ENCODE peak calls at places on chromosome 22, in nine cellular contexts. F is ovary, K is skeletal muscle cell, V is kidney, T is SK-N-SH, M is heart right ventricle, R is colonic mucosa, U is LNCaP clone FGC, H is fibroblast of lung. W is an unnamed sample.

GRCh38 chr22:37483050-37483449 is 3.1 kb downstream of the MFNG start:
- DNase-seq in V (no peak), U (no peak), F (no peak), R (no peak), T (no peak), K (no peak), M (no peak), H (no peak), W (no peak)

GRCh38 chr22:27116295-27116694 is 458.9 kb downstream of the MIAT start:
- DNase-seq in K (no peak), F (no peak), U (peak; percentile 40), H (peak; percentile 54), R (no peak), V (no peak), M (no peak), T (no peak), W (no peak)

GRCh38 chr22:29344137-29344536 is 28.6 kb upstream of the RASL10A start:
- DNase-seq in F (no peak), T (peak; percentile 76), U (peak; percentile 90), V (no peak), H (peak; percentile 99), K (peak; percentile 62), M (peak; percentile 68), R (no peak), W (peak; percentile 64)

GRCh38 chr22:36246718-36247117 is 6.2 kb upstream of the APOL1 start:
- DNase-seq in K (no peak), V (no peak), M (no peak), H (no peak), U (no peak), T (no peak), R (no peak), F (no peak), W (no peak)

GRCh38 chr22:22213231-22213630 is 31.4 kb upstream of the VPREB1 start:
- DNase-seq in T (no peak), V (no peak), M (no peak), H (no peak), F (no peak), K (no peak), U (no peak), R (no peak), W (peak; percentile 10)

GRCh38 chr22:19122752-19123492 is 710 bp upstream of the DGCR2 start:
- DNase-seq in U (no peak), M (no peak), T (peak; percentile 63), V (no peak), K (no peak), H (peak; percentile 17), F (no peak), R (no peak), W (peak; percentile 19)

GRCh38 chr22:20035375-20036084 is 14.6 kb downstream of the TANGO2 start:
- DNase-seq in H (no peak), V (no peak), F (no peak), R (no peak), T (no peak), M (no peak), K (no peak), U (no peak), W (peak; percentile 41)

GRCh38 chr22:32839776-32840571 is 38.5 kb downstream of the TIMP3 start:
- DNase-seq in M (no peak), F (peak; percentile 60), V (no peak), T (peak; percentile 33), H (peak; percentile 91), U (no peak), K (no peak), R (no peak), W (no peak)

GRCh38 chr22:36737776-36738175 is 34.2 kb upstream of the CACNG2 start:
- DNase-seq in R (peak; percentile 81), K (no peak), H (no peak), F (no peak), U (no peak), M (peak; percentile 35), T (no peak), V (no peak), W (no peak)

GRCh38 chr22:41398921-41399320 is 17.2 kb downstream of the TEF start:
- DNase-seq in T (no peak), V (no peak), R (no peak), K (no peak), U (no peak), M (no peak), F (no peak), H (no peak), W (no peak)
- H3K4me3 ChIP-seq in T (no peak overlapping the region), V (no peak overlapping the region), R (no peak overlapping the region), K (no peak overlapping the region), U (no peak overlapping the region), M (no peak overlapping the region), F (no peak overlapping the region), H (no peak overlapping the region), W (no peak overlapping the region)

GRCh38 chr22:47423266-47423665 is 660.8 kb downstream of the TBC1D22A start:
- DNase-seq in R (no peak), H (no peak), M (no peak), F (no peak), K (no peak), T (no peak), U (no peak), V (no peak), W (no peak)

GRCh38 chr22:47423861-47424820 is 661.7 kb downstream of the TBC1D22A start:
- DNase-seq in H (no peak), U (no peak), M (no peak), V (no peak), K (no peak), R (no peak), F (no peak), T (no peak), W (no peak)

GRCh38 chr22:47420211-47420610 is 657.8 kb downstream of the TBC1D22A start:
- DNase-seq in M (no peak), U (no peak), R (no peak), V (no peak), F (no peak), K (no peak), H (no peak), T (no peak), W (no peak)

GRCh38 chr22:47422736-47423135 is 660.3 kb downstream of the TBC1D22A start:
- DNase-seq in V (no peak), U (no peak), K (no peak), F (no peak), H (no peak), T (no peak), M (no peak), R (no peak), W (no peak)

DNA sequence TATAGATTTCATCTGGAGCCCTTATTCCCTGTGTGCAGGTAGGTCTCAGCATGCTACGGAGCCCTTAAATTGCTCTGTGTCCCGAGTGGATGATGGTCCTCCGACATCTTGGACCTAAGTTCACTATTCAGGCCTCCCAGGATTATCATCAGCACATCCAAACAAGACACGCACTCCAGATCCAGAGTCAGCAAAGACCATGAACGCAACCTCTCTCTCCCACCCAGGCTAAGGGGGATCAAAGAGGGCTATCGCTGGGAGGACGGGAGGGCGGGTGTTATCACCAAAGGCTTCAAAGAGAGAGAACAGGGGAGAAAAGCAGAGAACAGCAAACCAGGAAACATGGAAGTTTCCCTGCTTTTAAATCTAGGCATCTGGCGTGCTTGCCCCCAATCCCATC is 659.4 kb downstream of the TBC1D22A start:
- DNase-seq in K (no peak), V (no peak), R (no peak), M (no peak), U (no peak), T (no peak), F (no peak), H (no peak), W (no peak)
- H3K4me3 ChIP-seq in K (no peak overlapping the region), V (no peak overlapping the region), R (no peak overlapping the region), M (no peak overlapping the region), U (no peak overlapping the region), T (no peak overlapping the region), F (no peak overlapping the region), H (no peak overlapping the region), W (no peak overlapping the region)

GRCh38 chr22:47674600-47674999 is 912.1 kb downstream of the TBC1D22A start:
- DNase-seq in V (no peak), U (no peak), K (no peak), T (no peak), F (no peak), R (no peak), M (no peak), H (no peak), W (no peak)

GRCh38 chr22:47678048-47678447 is 915.6 kb downstream of the TBC1D22A start:
- DNase-seq in U (no peak), F (no peak), K (no peak), H (no peak), M (no peak), V (no peak), T (no peak), R (no peak), W (no peak)

GRCh38 chr22:47681766-47682165 is 919.3 kb downstream of the TBC1D22A start:
- DNase-seq in K (no peak), T (no peak), U (no peak), F (no peak), H (no peak), V (no peak), R (no peak), M (no peak), W (no peak)

GRCh38 chr22:47676685-47677084 is 914.2 kb downstream of the TBC1D22A start:
- DNase-seq in V (no peak), T (no peak), K (no peak), U (no peak), F (no peak), M (no peak), H (no peak), R (no peak), W (no peak)

DNA sequence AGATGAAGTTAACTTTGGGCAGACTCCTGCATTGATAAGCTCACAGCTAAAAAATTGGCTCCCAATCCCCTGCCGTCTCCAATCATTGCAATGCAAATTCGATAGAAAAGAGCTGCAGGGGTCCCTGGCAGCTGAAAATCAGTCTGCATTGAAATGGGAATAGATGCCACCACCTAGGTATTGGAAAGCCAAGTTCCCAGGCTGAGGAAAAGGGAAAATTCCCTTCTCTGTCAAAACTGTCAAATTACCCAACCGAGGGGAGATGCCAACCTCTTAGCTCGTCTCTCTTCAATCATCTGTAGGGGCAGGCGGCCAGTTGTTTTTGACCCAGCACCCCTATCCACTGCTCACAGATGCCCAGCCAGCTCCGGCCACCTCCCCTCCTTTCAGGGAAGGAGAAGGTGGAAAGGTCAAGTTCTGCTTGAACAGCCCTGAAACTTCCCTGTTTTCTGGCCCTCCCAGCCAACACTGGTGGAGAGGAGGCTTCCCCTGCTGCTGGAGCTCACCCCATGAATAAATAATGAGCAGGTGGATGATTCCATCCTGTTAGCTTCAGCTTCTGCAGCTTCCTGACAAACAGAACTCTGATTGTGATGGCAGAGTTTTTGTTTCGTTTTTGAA is 916.3 kb downstream of the TBC1D22A start:
- DNase-seq in H (no peak), K (no peak), F (no peak), U (no peak), R (no peak), V (no peak), T (no peak), M (no peak), W (no peak)
- H3K4me3 ChIP-seq in H (no peak overlapping the region), K (no peak overlapping the region), F (no peak overlapping the region), U (no peak overlapping the region), R (no peak overlapping the region), V (no peak overlapping the region), T (no peak overlapping the region), M (no peak overlapping the region), W (no peak overlapping the region)

DNA sequence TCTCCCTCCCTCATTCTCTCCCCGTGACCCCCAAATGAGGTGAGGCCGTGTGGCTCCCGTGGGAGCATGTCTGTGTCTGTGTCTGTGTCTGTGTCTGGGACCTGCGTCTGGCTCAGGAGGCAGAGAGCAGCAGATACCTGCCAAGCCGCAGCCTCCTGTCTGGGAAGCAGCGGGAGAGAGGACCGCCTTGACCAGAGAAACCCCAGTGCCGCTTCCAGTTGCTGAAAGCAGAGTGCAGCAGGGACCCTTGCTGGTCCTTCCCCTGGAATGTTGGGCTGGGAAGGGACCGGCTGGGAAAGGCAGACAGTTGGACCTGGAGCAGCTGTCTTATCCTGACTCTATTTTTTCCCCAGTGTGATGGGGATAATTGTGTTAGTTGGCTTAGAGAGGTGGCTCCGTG is 525 bp downstream of the CSDC2 start:
- DNase-seq in M (no peak), T (no peak), R (no peak), V (no peak), F (peak; percentile 61), U (no peak), K (no peak), H (peak; percentile 41), W (no peak)
- H3K4me3 ChIP-seq in M (peak overlapping the region; percentile 47), T (peak overlapping the region; percentile 50), R (no peak overlapping the region), V (peak overlapping the region; percentile 88), F (peak overlapping the region; percentile 61), U (no peak overlapping the region), K (peak overlapping the region; percentile 45), H (peak overlapping the region; percentile 78), W (no peak overlapping the region)